ENCODE peak calls at places on chromosomes 12 and 14, in five cellular contexts. X, F, K, B and L are unnamed samples.
A peak's percentile ranks its signal among the peaks of the same experiment; 100 is the strongest.

GRCh38 chr12:70609203-70609602 is 28.0 kb downstream of the PTPRB start:
- DNase-seq in X (no peak), F (no peak), K (no peak), B (no peak), L (no peak)

GRCh38 chr14:43141636-43142191 is 1365.4 kb downstream of the FSCB start:
- DNase-seq in X (no peak), F (no peak), K (no peak), B (no peak), L (no peak)

GRCh38 chr12:123057505-123058265 is 77.2 kb downstream of the ARL6IP4 start:
- DNase-seq in X (no peak), F (no peak), K (no peak), B (peak; percentile 81), L (no peak)

GRCh38 chr12:46218509-46219095 is 50.2 kb downstream of the SLC38A1 start:
- DNase-seq in X (no peak), F (no peak), K (no peak), B (no peak), L (no peak)

GRCh38 chr14:100661340-100661712 is 65.4 kb upstream of the DLK1 start:
- DNase-seq in X (no peak), F (no peak), K (no peak), B (no peak), L (no peak)

GRCh38 chr12:40331886-40332285 is 107.1 kb downstream of the LRRK2 start:
- DNase-seq in X (no peak), F (no peak), K (no peak), B (no peak), L (peak; percentile 15)

GRCh38 chr12:124497658-124498057 is 69.8 kb downstream of the NCOR2 start:
- DNase-seq in X (peak; percentile 87), F (peak; percentile 90), K (no peak), B (no peak), L (peak; percentile 87)

GRCh38 chr12:47111392-47111778 is 31.6 kb upstream of the AMIGO2 start:
- DNase-seq in X (no peak), F (no peak), K (no peak), B (no peak), L (no peak)

GRCh38 chr12:106078358-106079025 is 60.3 kb downstream of the NUAK1 start:
- DNase-seq in X (peak; percentile 88), F (peak; percentile 86), K (no peak), B (no peak), L (no peak)

GRCh38 chr12:118175823-118176447 is 40.0 kb downstream of the PEBP1 start:
- DNase-seq in X (no peak), F (no peak), K (no peak), B (no peak), L (no peak)

GRCh38 chr14:100416921-100417451 is 93.8 kb downstream of the SLC25A47 start:
- DNase-seq in X (peak; percentile 87), F (no peak), K (no peak), B (peak; percentile 33), L (peak; percentile 64)

GRCh38 chr12:8722286-8722685 is 24.5 kb downstream of the RIMKLB start:
- DNase-seq in X (no peak), F (no peak), K (no peak), B (no peak), L (no peak)

GRCh38 chr14:104933721-104934379 is 9.2 kb downstream of the PLD4 start:
- DNase-seq in X (no peak), F (no peak), K (no peak), B (peak; percentile 64), L (no peak)

GRCh38 chr12:1213205-1213604 is 222.2 kb downstream of the ERC1 start:
- DNase-seq in X (no peak), F (no peak), K (no peak), B (no peak), L (no peak)

GRCh38 chr12:53217049-53217929 is 10.2 kb upstream of the ITGB7 start:
- DNase-seq in X (no peak), F (peak; percentile 50), K (peak; percentile 87), B (peak; percentile 77), L (peak; percentile 47)

GRCh38 chr14:51455041-51455835 is 196.5 kb upstream of the FRMD6 start:
- DNase-seq in X (no peak), F (no peak), K (no peak), B (no peak), L (no peak)

GRCh38 chr12:93115646-93116045 is 186.6 kb upstream of the EEA1 start:
- DNase-seq in X (no peak), F (peak; percentile 46), K (no peak), B (no peak), L (no peak)

GRCh38 chr12:69985656-69986055 is 160.6 kb downstream of the MYRFL start:
- DNase-seq in X (no peak), F (no peak), K (peak; percentile 76), B (no peak), L (no peak)

GRCh38 chr12:43337571-43338497 is 214.2 kb downstream of the ADAMTS20 start:
- DNase-seq in X (peak; percentile 64), F (no peak), K (no peak), B (no peak), L (peak; percentile 11)

GRCh38 chr12:44774815-44775411 is 101.2 kb downstream of the NELL2 start:
- DNase-seq in X (no peak), F (peak; percentile 19), K (peak; percentile 91), B (no peak), L (peak; percentile 6)

GRCh38 chr14:41016213-41016612 is 590.5 kb upstream of the LRFN5 start:
- DNase-seq in X (no peak), F (no peak), K (no peak), B (no peak), L (no peak)

GRCh38 chr12:23493690-23494101 is 455.8 kb downstream of the SOX5 start:
- DNase-seq in X (no peak), F (no peak), K (no peak), B (no peak), L (no peak)

GRCh38 chr12:5032821-5033220 is 10.9 kb upstream of the KCNA5 start:
- DNase-seq in X (no peak), F (no peak), K (no peak), B (no peak), L (no peak)

GRCh38 chr14:64764641-64765520 is 60.7 kb downstream of the PLEKHG3 start:
- DNase-seq in X (peak; percentile 48), F (peak; percentile 83), K (peak; percentile 86), B (peak; percentile 86), L (peak; percentile 46)

GRCh38 chr12:124441443-124442190 is 125.8 kb downstream of the NCOR2 start:
- DNase-seq in X (peak; percentile 98), F (no peak), K (no peak), B (no peak), L (peak; percentile 47)

GRCh38 chr12:14919455-14919854 is 18.9 kb downstream of the ERP27 start:
- DNase-seq in X (no peak), F (no peak), K (no peak), B (no peak), L (no peak)

GRCh38 chr12:25743679-25744078 is 190.6 kb upstream of the LMNTD1 start:
- DNase-seq in X (no peak), F (no peak), K (no peak), B (no peak), L (no peak)

GRCh38 chr14:94559638-94560290 is 1.5 kb upstream of the SERPINA4 start:
- DNase-seq in X (no peak), F (no peak), K (no peak), B (no peak), L (no peak)

GRCh38 chr14:92470215-92470614 is 43.4 kb upstream of the RIN3 start:
- DNase-seq in X (peak; percentile 95), F (no peak), K (no peak), B (no peak), L (peak; percentile 78)

GRCh38 chr12:54980341-54980740 is 4.2 kb downstream of the TESPA1 start:
- DNase-seq in X (no peak), F (no peak), K (no peak), B (no peak), L (no peak)

GRCh38 chr14:23547924-23548323 is 3.6 kb downstream of the ZFHX2 start:
- DNase-seq in X (no peak), F (no peak), K (no peak), B (no peak), L (no peak)
- H3K4me1 ChIP-seq in X (peaks cover 20% of the 10 kb centered on the region), F (peaks cover 30% of the 10 kb centered on the region), K (peaks cover 68% of the 10 kb centered on the region), B (peaks cover 3% of the 10 kb centered on the region), L (no peaks in the 10 kb centered on the region)

GRCh38 chr12:27615331-27615891 is 80.8 kb upstream of the REP15 start:
- DNase-seq in X (peak; percentile 86), F (no peak), K (no peak), B (no peak), L (peak; percentile 60)

GRCh38 chr12:27610380-27610779 is 85.9 kb upstream of the REP15 start:
- DNase-seq in X (peak; percentile 76), F (no peak), K (no peak), B (no peak), L (peak; percentile 86)

GRCh38 chr12:27616356-27617150 is 79.7 kb upstream of the REP15 start:
- DNase-seq in X (no peak), F (no peak), K (no peak), B (no peak), L (no peak)

GRCh38 chr12:27614866-27615265 is 81.4 kb upstream of the REP15 start:
- DNase-seq in X (no peak), F (no peak), K (no peak), B (no peak), L (no peak)

GRCh38 chr12:27614386-27614785 is 81.9 kb upstream of the REP15 start:
- DNase-seq in X (no peak), F (no peak), K (no peak), B (no peak), L (no peak)
- H3K27ac ChIP-seq in X (no peak overlapping the region), F (no peak overlapping the region), K (no peak overlapping the region), B (no peak overlapping the region), L (no peak overlapping the region)

DNA sequence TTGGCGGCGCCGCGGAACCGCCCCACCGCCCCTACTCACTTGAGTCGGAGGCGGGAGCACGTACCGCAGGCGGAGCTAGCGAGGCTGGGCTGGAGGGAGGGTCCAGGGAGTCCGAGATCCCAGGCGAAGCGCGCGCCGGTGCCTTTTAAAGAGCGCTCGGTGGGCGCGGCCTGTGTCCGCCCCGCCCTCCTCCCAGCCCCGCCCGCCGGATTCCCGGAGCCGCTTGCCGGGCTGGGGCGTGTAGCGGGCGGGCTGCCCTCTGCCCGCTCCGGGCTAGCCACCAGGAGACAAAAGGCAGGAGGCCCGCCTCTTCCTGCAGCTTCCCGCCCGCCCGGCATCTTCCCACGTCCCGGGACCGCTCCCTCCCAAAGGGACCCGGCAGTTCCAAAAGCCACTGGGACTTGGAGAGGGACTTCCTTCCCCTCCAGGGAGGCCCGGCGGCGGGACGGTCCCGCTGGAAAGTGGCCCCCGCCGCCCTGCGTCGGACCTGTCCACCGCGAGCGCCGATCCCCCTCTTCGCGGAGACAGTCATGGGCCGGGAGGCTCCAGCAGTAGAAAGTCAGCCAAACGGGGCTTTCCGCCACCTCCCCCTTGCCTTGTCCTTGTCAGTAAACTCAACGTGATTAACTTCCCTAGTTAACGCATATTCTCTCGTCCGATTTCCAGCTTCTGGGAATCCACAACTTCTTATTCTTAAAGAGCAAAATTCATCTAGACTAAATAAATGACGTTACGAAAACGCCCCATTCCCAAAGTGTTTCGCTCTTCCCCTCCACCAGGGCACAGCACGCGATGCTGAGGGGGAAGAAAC is at the start of gene CSRP2:
- DNase-seq in X (peak; percentile 79), F (peak; percentile 93), K (peak; percentile 95), B (peak; percentile 93), L (peak; percentile 75)
- TF ChIP-seq CTCF in X (peak; percentile 24), F (peak; percentile 11), K (peak; percentile 16), B (peak; percentile 39), L (peak; percentile 31)

DNA sequence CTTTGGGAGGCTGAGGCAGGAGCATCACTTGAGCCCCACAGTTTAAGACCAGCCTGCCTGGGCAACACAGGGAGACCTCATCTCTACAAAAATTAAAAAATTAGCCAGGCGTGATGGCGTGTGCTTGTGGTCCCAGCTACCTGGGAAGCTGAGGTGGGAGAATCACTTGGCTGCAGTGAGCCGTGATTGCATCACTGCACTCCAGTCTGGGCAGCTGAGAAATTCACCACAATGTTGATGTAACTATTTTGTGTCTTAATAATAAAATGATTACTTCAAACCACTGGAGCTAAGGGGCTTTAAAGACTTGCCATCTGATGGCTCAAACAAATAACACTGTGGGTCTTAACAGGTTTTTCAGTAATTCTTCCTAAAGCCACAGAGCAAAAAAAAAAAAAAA is 10.8 kb downstream of the ERH start:
- DNase-seq in X (no peak), F (no peak), K (no peak), B (no peak), L (no peak)
- H3K4me1 ChIP-seq in X (no peaks in the 10 kb centered on the region), F (peaks cover 11% of the 10 kb centered on the region), K (peaks cover under 1% of the 10 kb centered on the region), B (no peaks in the 10 kb centered on the region), L (no peaks in the 10 kb centered on the region)